ENCODE peak calls at places on chromosomes 6 and 20, in ten cellular contexts. D is IMR-90, O is A549, X is breast epithelium, C is heart left ventricle, K is uterus, I is endothelial cell of umbilical vein, F is adrenal gland, H is suprapubic skin, B is K562. Z is an unnamed sample. For H3K4me1, the result is how much of the 10 kb centered on the place peaks cover.

GRCh38 chr20:9166153-9166780 is 97.4 kb downstream of the PLCB4 start:
- DNase-seq in D (no peak), O (no peak), X (no peak), C (no peak), K (no peak), I (peak), F (no peak), H (no peak), B (no peak), Z (no peak)

GRCh38 chr6:139165324-139165723 is 30.4 kb downstream of the HECA start:
- DNase-seq in D (no peak), O (no peak), X (no peak), C (no peak), K (no peak), I (no peak), F (no peak), H (no peak), B (no peak), Z (no peak)

GRCh38 chr20:51219544-51219943 is 196.6 kb upstream of the KCNG1 start:
- DNase-seq in D (no peak), O (no peak), X (no peak), C (no peak), K (no peak), I (no peak), F (no peak), H (no peak), B (no peak), Z (no peak)

GRCh38 chr6:157980288-157981131 is 1.2 kb upstream of the SYNJ2 start:
- DNase-seq in D (no peak), O (no peak), X (no peak), C (no peak), K (no peak), I (no peak), F (no peak), H (no peak), B (no peak), Z (no peak)

GRCh38 chr6:150029276-150029675 is 3.9 kb upstream of the RAET1L start:
- DNase-seq in D (no peak), O (no peak), X (no peak), C (no peak), K (no peak), I (no peak), F (no peak), H (no peak), B (no peak), Z (no peak)

GRCh38 chr6:10412165-10412947 is 2.5 kb downstream of the TFAP2A start:
- DNase-seq in D (peak), O (peak), X (peak), C (peak), K (no peak), I (no peak), F (peak), H (no peak), B (peak), Z (peak)

GRCh38 chr6:98977606-98978292 is 30.0 kb upstream of the FBXL4 start:
- DNase-seq in D (no peak), O (no peak), X (no peak), C (no peak), K (no peak), I (peak), F (no peak), H (no peak), B (no peak), Z (no peak)

GRCh38 chr6:56758120-56758519 is 115.4 kb upstream of the DST start:
- DNase-seq in D (no peak), O (no peak), X (no peak), C (no peak), K (no peak), I (no peak), F (no peak), H (no peak), B (no peak), Z (no peak)

GRCh38 chr20:63005862-63006564 is 751 bp downstream of the BHLHE23 start:
- DNase-seq in D (peak), O (peak), X (no peak), C (no peak), K (no peak), I (no peak), F (no peak), H (no peak), B (no peak), Z (no peak)

GRCh38 chr20:44496976-44497375 is 21.3 kb downstream of the TTPAL start:
- DNase-seq in D (peak), O (peak), X (no peak), C (no peak), K (no peak), I (no peak), F (peak), H (no peak), B (no peak), Z (no peak)

GRCh38 chr6:296151-297122 is 4.2 kb downstream of the DUSP22 start:
- DNase-seq in D (no peak), O (no peak), X (no peak), C (peak), K (no peak), I (peak), F (peak), H (peak), B (no peak), Z (peak)

GRCh38 chr6:157845493-157846259 is 22.6 kb downstream of the SNX9 start:
- DNase-seq in D (peak), O (no peak), X (no peak), C (no peak), K (no peak), I (peak), F (no peak), H (no peak), B (no peak), Z (no peak)

GRCh38 chr6:692356-692851 is 535 bp downstream of the EXOC2 start:
- DNase-seq in D (peak), O (peak), X (no peak), C (peak), K (peak), I (peak), F (peak), H (no peak), B (peak), Z (peak)

GRCh38 chr6:158170656-158171081 is 2.5 kb downstream of the GTF2H5 start:
- DNase-seq in D (peak), O (no peak), X (no peak), C (no peak), K (no peak), I (peak), F (peak), H (no peak), B (no peak), Z (no peak)

GRCh38 chr6:100176321-100176950 is 182.4 kb upstream of the MCHR2 start:
- DNase-seq in D (peak), O (peak), X (no peak), C (no peak), K (no peak), I (peak), F (no peak), H (no peak), B (no peak), Z (peak)

GRCh38 chr6:26155066-26155925 is 68.1 kb downstream of the HFE start:
- DNase-seq in D (no peak), O (peak), X (peak), C (peak), K (peak), I (peak), F (peak), H (no peak), B (no peak), Z (peak)

GRCh38 chr6:80363501-80363900 is 257.0 kb downstream of the BCKDHB start:
- DNase-seq in D (peak), O (no peak), X (no peak), C (no peak), K (no peak), I (no peak), F (no peak), H (no peak), B (no peak), Z (no peak)

GRCh38 chr6:160063771-160064413 is 57.7 kb upstream of the SLC22A1 start:
- DNase-seq in D (no peak), O (no peak), X (no peak), C (no peak), K (no peak), I (no peak), F (no peak), H (no peak), B (no peak), Z (no peak)

GRCh38 chr6:40816601-40817000 is 222.4 kb downstream of the UNC5CL start:
- DNase-seq in D (no peak), O (no peak), X (no peak), C (no peak), K (no peak), I (no peak), F (no peak), H (no peak), B (no peak), Z (no peak)

GRCh38 chr20:19026121-19026878 is 186.1 kb upstream of the SLC24A3 start:
- DNase-seq in D (no peak), O (no peak), X (no peak), C (peak), K (peak), I (no peak), F (peak), H (no peak), B (no peak), Z (no peak)

GRCh38 chr6:29696147-29697129 is 15.5 kb upstream of the ZFP57 start:
- DNase-seq in D (no peak), O (peak), X (no peak), C (no peak), K (no peak), I (no peak), F (peak), H (no peak), B (no peak), Z (no peak)

GRCh38 chr20:12044969-12045368 is 127.3 kb downstream of the BTBD3 start:
- DNase-seq in D (no peak), O (no peak), X (no peak), C (no peak), K (no peak), I (no peak), F (no peak), H (no peak), B (no peak), Z (no peak)

GRCh38 chr6:163955131-163955530 is 540.6 kb downstream of the QKI start:
- DNase-seq in D (peak), O (no peak), X (no peak), C (no peak), K (no peak), I (no peak), F (no peak), H (no peak), B (no peak), Z (no peak)

GRCh38 chr20:2643708-2644107 is 8.7 kb upstream of the NOP56 start:
- DNase-seq in D (no peak), O (no peak), X (no peak), C (no peak), K (no peak), I (no peak), F (no peak), H (no peak), B (no peak), Z (no peak)

GRCh38 chr6:137764464-137764863 is 102.6 kb upstream of the TNFAIP3 start:
- DNase-seq in D (peak), O (no peak), X (no peak), C (no peak), K (no peak), I (peak), F (no peak), H (no peak), B (no peak), Z (no peak)

GRCh38 chr20:46128310-46129151 is 10.4 kb downstream of the CD40 start:
- DNase-seq in D (no peak), O (peak), X (peak), C (peak), K (no peak), I (peak), F (peak), H (peak), B (peak), Z (no peak)

GRCh38 chr6:13357551-13358075 is 29.3 kb upstream of the TBC1D7 start:
- DNase-seq in D (peak), O (no peak), X (no peak), C (no peak), K (no peak), I (no peak), F (no peak), H (no peak), B (no peak), Z (no peak)

GRCh38 chr6:39812853-39813533 is 20.8 kb downstream of the DAAM2 start:
- DNase-seq in D (peak), O (no peak), X (no peak), C (no peak), K (peak), I (no peak), F (no peak), H (no peak), B (no peak), Z (no peak)

GRCh38 chr6:87724994-87725811 is 23.2 kb upstream of the AKIRIN2 start:
- DNase-seq in D (no peak), O (no peak), X (no peak), C (no peak), K (no peak), I (no peak), F (no peak), H (no peak), B (no peak), Z (no peak)

GRCh38 chr20:20561841-20562240 is 150.6 kb downstream of the RALGAPA2 start:
- DNase-seq in D (no peak), O (no peak), X (no peak), C (no peak), K (no peak), I (no peak), F (no peak), H (no peak), B (no peak), Z (no peak)

GRCh38 chr6:166005401-166005845 is 162.2 kb downstream of the TBXT start:
- DNase-seq in D (peak), O (peak), X (no peak), C (peak), K (peak), I (no peak), F (peak), H (no peak), B (no peak), Z (peak)

GRCh38 chr20:16423311-16424212 is 149.7 kb downstream of the KIF16B start:
- DNase-seq in D (peak), O (no peak), X (no peak), C (no peak), K (no peak), I (no peak), F (no peak), H (no peak), B (no peak), Z (peak)

GRCh38 chr6:75501756-75502155 is 8.2 kb upstream of the FILIP1 start:
- DNase-seq in D (no peak), O (no peak), X (no peak), C (no peak), K (no peak), I (peak), F (no peak), H (no peak), B (no peak), Z (no peak)

GRCh38 chr6:44662461-44663121 is 275.1 kb downstream of the CDC5L start:
- DNase-seq in D (no peak), O (no peak), X (no peak), C (no peak), K (no peak), I (no peak), F (no peak), H (no peak), B (no peak), Z (no peak)

GRCh38 chr6:121515615-121516265 is 80.3 kb downstream of the GJA1 start:
- DNase-seq in D (peak), O (no peak), X (no peak), C (no peak), K (no peak), I (peak), F (no peak), H (no peak), B (no peak), Z (no peak)

GRCh38 chr6:456358-456857 is 64.9 kb downstream of the IRF4 start:
- DNase-seq in D (no peak), O (no peak), X (no peak), C (no peak), K (no peak), I (no peak), F (no peak), H (no peak), B (no peak), Z (no peak)

GRCh38 chr6:37499433-37500293 is at the start of gene CCDC167:
- DNase-seq in D (peak), O (peak), X (peak), C (peak), K (peak), I (peak), F (peak), H (peak), B (peak), Z (peak)
- TF ChIP-seq POLR2A in D (peak), O (peak), X (no peak), C (no peak), K (no peak), I (no peak), F (no peak), H (no peak), B (peak), Z (no peak)

GRCh38 chr6:15256538-15257222 is 10.8 kb downstream of the JARID2 start:
- DNase-seq in D (no peak), O (no peak), X (no peak), C (no peak), K (no peak), I (no peak), F (no peak), H (no peak), B (no peak), Z (no peak)
- H3K4me1 ChIP-seq in D (under half), O (under half), X (under half), C (half or more), K (under half), I (under half), F (under half), H (half or more), B (half or more), Z (under half)

GRCh38 chr20:50149481-50150254 is 3.9 kb downstream of the PEDS1 start:
- DNase-seq in D (no peak), O (no peak), X (no peak), C (no peak), K (no peak), I (no peak), F (no peak), H (no peak), B (no peak), Z (peak)

GRCh38 chr20:50153500-50154377 is at the start of gene PEDS1:
- DNase-seq in D (peak), O (peak), X (peak), C (peak), K (peak), I (peak), F (peak), H (peak), B (peak), Z (peak)

GRCh38 chr20:50152394-50153152 is 950 bp downstream of the PEDS1 start:
- DNase-seq in D (no peak), O (no peak), X (no peak), C (no peak), K (no peak), I (peak), F (no peak), H (no peak), B (peak), Z (no peak)

GRCh38 chr20:50151034-50151743 is 2.3 kb downstream of the PEDS1 start:
- DNase-seq in D (no peak), O (no peak), X (no peak), C (no peak), K (no peak), I (no peak), F (no peak), H (no peak), B (no peak), Z (peak)

GRCh38 chr20:50153153-50153499 is 397 bp downstream of the PEDS1 start:
- DNase-seq in D (no peak), O (no peak), X (no peak), C (no peak), K (no peak), I (no peak), F (no peak), H (no peak), B (no peak), Z (no peak)
- H3K27ac ChIP-seq in D (peak), O (peak), X (peak), C (peak), K (peak), I (peak), F (peak), H (peak), B (peak), Z (peak)

GRCh38 chr20:31606928-31607639 is 2.0 kb downstream of the ID1 start:
- DNase-seq in D (peak), O (peak), X (no peak), C (peak), K (no peak), I (peak), F (no peak), H (peak), B (peak), Z (no peak)
- TF ChIP-seq POLR2A in D (peak), O (peak), X (no peak), C (no peak), K (no peak), I (peak), F (no peak), H (no peak), B (peak), Z (peak)

GRCh38 chr6:32370510-32370909 is 1.2 kb downstream of the TSBP1 start:
- DNase-seq in D (no peak), O (no peak), X (no peak), C (no peak), K (no peak), I (peak), F (no peak), H (no peak), B (no peak), Z (no peak)
- H3K4me1 ChIP-seq in D (under half), O (under half), X (under half), C (under half), K (under half), I (under half), F (under half), H (under half), B (under half), Z (under half)

GRCh38 chr6:108464506-108465084 is 96.1 kb upstream of the FOXO3 start:
- DNase-seq in D (no peak), O (peak), X (no peak), C (no peak), K (no peak), I (no peak), F (no peak), H (no peak), B (no peak), Z (no peak)
- H3K27ac ChIP-seq in D (no peak), O (no peak), X (no peak), C (no peak), K (peak), I (no peak), F (no peak), H (no peak), B (no peak), Z (no peak)

GRCh38 chr6:142374965-142375733 is 73.3 kb downstream of the ADGRG6 start:
- DNase-seq in D (peak), O (peak), X (no peak), C (no peak), K (no peak), I (peak), F (no peak), H (no peak), B (no peak), Z (no peak)

GRCh38 chr6:142376115-142376514 is 74.3 kb downstream of the ADGRG6 start:
- DNase-seq in D (no peak), O (peak), X (no peak), C (no peak), K (no peak), I (peak), F (no peak), H (no peak), B (no peak), Z (no peak)

GRCh38 chr6:142374090-142374783 is 72.4 kb downstream of the ADGRG6 start:
- DNase-seq in D (no peak), O (no peak), X (no peak), C (no peak), K (no peak), I (peak), F (no peak), H (no peak), B (no peak), Z (no peak)

GRCh38 chr6:142378138-142378875 is 76.5 kb downstream of the ADGRG6 start:
- DNase-seq in D (peak), O (peak), X (no peak), C (no peak), K (no peak), I (peak), F (peak), H (no peak), B (no peak), Z (no peak)

GRCh38 chr6:142377112-142377848 is 75.5 kb downstream of the ADGRG6 start:
- DNase-seq in D (peak), O (peak), X (no peak), C (no peak), K (no peak), I (peak), F (no peak), H (no peak), B (no peak), Z (no peak)
- TF ChIP-seq POLR2A in D (no peak), O (peak), X (no peak), C (no peak), K (no peak), I (peak), F (no peak), H (no peak), B (no peak), Z (no peak)